ENCODE peak calls at places on chromosome 1, in seven cellular contexts. M is cardiac fibroblast; F is AG04450; I is DND-41; G is AG10803; W is CD8-positive, alpha-beta T cell; J is AG09309. U is an unnamed sample.

GRCh38 chr1:32876341-32877210 is 5.9 kb upstream of the FNDC5 start:
- DNase-seq in M (peak), F (no peak), I (peak), G (peak), W (no peak), J (no peak), U (peak)

GRCh38 chr1:92445865-92446264 is 40.9 kb downstream of the GFI1 start:
- DNase-seq in M (no peak), F (no peak), I (no peak), G (no peak), W (no peak), J (no peak), U (no peak)

GRCh38 chr1:76687324-76688018 is 179.8 kb upstream of the ST6GALNAC5 start:
- DNase-seq in M (no peak), F (no peak), I (no peak), G (no peak), W (no peak), J (no peak), U (no peak)

GRCh38 chr1:24386241-24386640 is 27.3 kb downstream of the STPG1 start:
- DNase-seq in M (no peak), F (no peak), I (no peak), G (peak), W (no peak), J (no peak), U (no peak)

GRCh38 chr1:17581389-17582123 is 42.1 kb downstream of the ARHGEF10L start:
- DNase-seq in M (no peak), F (no peak), I (peak), G (no peak), W (no peak), J (no peak), U (no peak)

GRCh38 chr1:94031154-94031553 is 89.8 kb downstream of the ABCA4 start:
- DNase-seq in M (no peak), F (no peak), I (no peak), G (no peak), W (no peak), J (no peak), U (no peak)

GRCh38 chr1:172143384-172144025 is 277.0 kb upstream of the C1orf105 start:
- DNase-seq in M (peak), F (no peak), I (no peak), G (peak), W (no peak), J (no peak), U (no peak)

GRCh38 chr1:1666526-1666925 is 7.7 kb upstream of the CDK11B start:
- DNase-seq in M (no peak), F (no peak), I (no peak), G (no peak), W (no peak), J (no peak), U (no peak)

GRCh38 chr1:197218857-197219256 is 49.2 kb upstream of the CRB1 start:
- DNase-seq in M (no peak), F (no peak), I (no peak), G (no peak), W (no peak), J (no peak), U (no peak)

GRCh38 chr1:96358057-96358456 is 363.5 kb upstream of the PTBP2 start:
- DNase-seq in M (no peak), F (no peak), I (no peak), G (no peak), W (no peak), J (no peak), U (no peak)

GRCh38 chr1:85330206-85330605 is 53.8 kb upstream of the BCL10 start:
- DNase-seq in M (peak), F (peak), I (no peak), G (peak), W (no peak), J (peak), U (no peak)

GRCh38 chr1:15559189-15559815 is 25.5 kb downstream of the AGMAT start:
- DNase-seq in M (no peak), F (no peak), I (no peak), G (no peak), W (no peak), J (no peak), U (no peak)

GRCh38 chr1:169363046-169363756 is 4.4 kb downstream of the NME7 start:
- DNase-seq in M (peak), F (peak), I (no peak), G (peak), W (no peak), J (peak), U (peak)

GRCh38 chr1:239998312-239998649 is 93.4 kb upstream of the FMN2 start:
- DNase-seq in M (no peak), F (no peak), I (no peak), G (no peak), W (no peak), J (no peak), U (no peak)

GRCh38 chr1:97174039-97174704 is 452.6 kb downstream of the PTBP2 start:
- DNase-seq in M (peak), F (no peak), I (no peak), G (no peak), W (no peak), J (no peak), U (no peak)

GRCh38 chr1:69913967-69914366 is 291.4 kb downstream of the LRRC40 start:
- DNase-seq in M (peak), F (peak), I (no peak), G (peak), W (no peak), J (peak), U (no peak)

GRCh38 chr1:8598060-8598724 is 219.2 kb downstream of the RERE start:
- DNase-seq in M (peak), F (no peak), I (no peak), G (peak), W (no peak), J (no peak), U (no peak)

GRCh38 chr1:237058470-237058869 is 16.5 kb downstream of the RYR2 start:
- DNase-seq in M (no peak), F (no peak), I (no peak), G (no peak), W (no peak), J (no peak), U (no peak)

GRCh38 chr1:59128784-59129227 is 168.1 kb upstream of the FGGY start:
- DNase-seq in M (peak), F (no peak), I (no peak), G (peak), W (no peak), J (peak), U (no peak)

GRCh38 chr1:2946291-2946690 is 75.0 kb upstream of the ACTRT2 start:
- DNase-seq in M (no peak), F (no peak), I (no peak), G (no peak), W (no peak), J (no peak), U (no peak)

GRCh38 chr1:12049625-12050024 is 13.5 kb upstream of the TNFRSF8 start:
- DNase-seq in M (no peak), F (no peak), I (no peak), G (no peak), W (no peak), J (no peak), U (no peak)

GRCh38 chr1:22745675-22746585 is 35.3 kb downstream of the EPHB2 start:
- DNase-seq in M (peak), F (no peak), I (no peak), G (peak), W (no peak), J (no peak), U (no peak)

GRCh38 chr1:22747735-22748073 is 37.1 kb downstream of the EPHB2 start:
- DNase-seq in M (no peak), F (no peak), I (no peak), G (no peak), W (no peak), J (no peak), U (no peak)

GRCh38 chr1:22749503-22749902 is 38.9 kb downstream of the EPHB2 start:
- DNase-seq in M (no peak), F (no peak), I (no peak), G (no peak), W (no peak), J (no peak), U (no peak)

GRCh38 chr1:22749919-22750670 is 39.5 kb downstream of the EPHB2 start:
- DNase-seq in M (peak), F (peak), I (no peak), G (peak), W (no peak), J (peak), U (no peak)

GRCh38 chr1:22747021-22747734 is 36.5 kb downstream of the EPHB2 start:
- DNase-seq in M (peak), F (peak), I (no peak), G (peak), W (no peak), J (no peak), U (no peak)
- TF ChIP-seq CTCF in M (no peak), F (no peak), I (no peak), G (no peak), W (no peak), J (no peak), U (no peak)

GRCh38 chr1:109531205-109531779 is 8.4 kb upstream of the GPR61 start:
- DNase-seq in M (no peak), F (no peak), I (no peak), G (no peak), W (no peak), J (no peak), U (no peak)

GRCh38 chr1:109529895-109530456 is 9.7 kb upstream of the GPR61 start:
- DNase-seq in M (no peak), F (no peak), I (no peak), G (no peak), W (no peak), J (no peak), U (no peak)

GRCh38 chr1:109530457-109531204 is 9.0 kb upstream of the GPR61 start:
- DNase-seq in M (no peak), F (no peak), I (no peak), G (no peak), W (no peak), J (no peak), U (no peak)

GRCh38 chr1:109532365-109533136 is 7.1 kb upstream of the GPR61 start:
- DNase-seq in M (peak), F (peak), I (peak), G (peak), W (peak), J (no peak), U (peak)

DNA sequence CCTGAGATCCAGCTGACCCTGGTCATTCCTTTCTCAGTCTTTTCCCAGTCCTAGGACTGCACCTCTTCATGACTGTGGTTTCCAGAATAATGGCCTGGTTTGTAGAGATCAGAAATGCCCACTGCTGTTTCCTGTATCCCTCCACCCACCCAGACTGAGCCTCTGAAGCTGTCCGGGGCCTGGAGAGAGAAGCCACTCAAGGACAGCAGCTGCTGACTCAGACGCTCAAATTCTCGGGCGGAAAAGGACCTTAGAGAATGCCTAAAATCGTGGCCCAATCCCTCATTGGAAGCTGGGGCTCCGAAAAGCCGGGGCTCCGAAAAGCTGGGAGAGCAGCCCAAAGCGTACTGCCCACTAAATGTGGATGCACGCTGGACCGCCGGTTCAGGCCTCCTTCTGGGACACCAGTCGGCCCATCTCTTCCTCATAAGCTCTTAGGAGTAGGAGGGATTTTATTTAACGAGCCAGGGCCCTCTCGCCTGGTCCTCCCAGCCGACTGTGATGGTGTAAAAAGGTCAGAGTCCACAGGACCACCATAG is 7.8 kb upstream of the GPR61 start:
- DNase-seq in M (no peak), F (no peak), I (no peak), G (no peak), W (no peak), J (no peak), U (no peak)
- H3K4me3 ChIP-seq in M (no peak), F (no peak), I (peak), G (no peak), W (no peak), J (no peak), U (no peak)

DNA sequence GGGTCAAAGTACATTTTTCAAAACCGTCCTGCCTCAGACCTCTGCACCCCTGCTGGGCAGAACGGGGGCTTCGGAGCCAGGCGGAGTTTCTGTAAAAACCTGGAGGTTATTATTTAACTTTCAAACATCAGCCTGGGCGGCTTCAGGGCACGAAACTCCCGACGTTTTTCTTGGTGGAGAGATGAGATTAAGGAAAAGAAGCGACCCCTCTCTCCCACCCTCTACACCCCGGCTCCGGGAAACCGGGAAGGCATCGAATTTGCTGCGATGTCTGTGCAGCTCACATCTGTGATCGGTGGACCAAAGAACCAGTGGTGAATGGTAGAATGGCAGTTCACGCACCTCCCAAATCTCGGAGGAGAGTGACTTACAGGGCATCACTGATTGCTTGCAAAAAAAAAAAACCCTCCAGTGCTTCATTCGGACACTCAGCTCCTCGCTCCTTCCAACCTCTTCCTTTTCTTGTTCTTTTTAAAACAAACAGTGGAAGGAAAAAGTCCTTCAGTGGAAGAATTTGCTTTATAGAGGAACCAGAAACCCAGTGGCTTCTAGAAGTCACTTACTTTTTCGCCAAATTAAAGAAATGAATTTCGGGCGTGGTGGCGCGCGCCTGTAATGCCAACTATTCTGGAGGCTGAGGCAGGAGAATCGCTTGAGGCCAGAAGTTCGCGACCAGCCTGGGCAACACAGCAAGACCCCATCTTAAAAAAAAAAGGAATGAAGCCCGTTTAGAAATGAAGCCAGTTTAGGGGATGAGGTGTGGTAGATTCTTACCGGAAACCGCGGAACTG is 875 bp downstream of the PHACTR4 start:
- DNase-seq in M (peak), F (no peak), I (peak), G (peak), W (peak), J (no peak), U (no peak)
- TF ChIP-seq CTCF in M (peak), F (peak), I (peak), G (no peak), W (peak), J (peak), U (peak)

GRCh38 chr1:201737350-201738060 is 91.5 kb upstream of the IPO9 start:
- DNase-seq in M (peak), F (no peak), I (no peak), G (peak), W (no peak), J (no peak), U (no peak)

GRCh38 chr1:201739054-201739453 is 89.9 kb upstream of the IPO9 start:
- DNase-seq in M (no peak), F (no peak), I (no peak), G (no peak), W (no peak), J (no peak), U (no peak)

GRCh38 chr1:201740086-201740541 is 88.8 kb upstream of the IPO9 start:
- DNase-seq in M (no peak), F (no peak), I (no peak), G (no peak), W (no peak), J (no peak), U (no peak)

GRCh38 chr1:201740609-201741231 is 88.2 kb upstream of the IPO9 start:
- DNase-seq in M (no peak), F (no peak), I (no peak), G (no peak), W (no peak), J (no peak), U (no peak)

GRCh38 chr1:201739492-201740085 is 89.4 kb upstream of the IPO9 start:
- DNase-seq in M (peak), F (no peak), I (no peak), G (peak), W (peak), J (no peak), U (no peak)
- H3K4me3 ChIP-seq in M (peak), F (peak), I (no peak), G (peak), W (peak), J (peak), U (peak)

GRCh38 chr1:160171352-160171751 is 19.0 kb upstream of the CASQ1 start:
- DNase-seq in M (no peak), F (no peak), I (no peak), G (peak), W (no peak), J (no peak), U (no peak)

GRCh38 chr1:160168609-160169369 is 17.4 kb downstream of the ATP1A4 start:
- DNase-seq in M (no peak), F (no peak), I (no peak), G (peak), W (no peak), J (no peak), U (peak)

GRCh38 chr1:160168016-160168415 is 16.6 kb downstream of the ATP1A4 start:
- DNase-seq in M (no peak), F (no peak), I (no peak), G (no peak), W (no peak), J (no peak), U (no peak)

GRCh38 chr1:160167580-160167979 is 16.2 kb downstream of the ATP1A4 start:
- DNase-seq in M (no peak), F (no peak), I (no peak), G (no peak), W (no peak), J (no peak), U (no peak)

GRCh38 chr1:160169553-160170399 is 18.4 kb downstream of the ATP1A4 start:
- DNase-seq in M (no peak), F (no peak), I (peak), G (no peak), W (no peak), J (no peak), U (peak)
- TF ChIP-seq CTCF in M (no peak), F (no peak), I (no peak), G (no peak), W (no peak), J (no peak), U (no peak)

GRCh38 chr1:235127774-235128452 is 724 bp downstream of the TOMM20 start:
- DNase-seq in M (no peak), F (no peak), I (peak), G (peak), W (no peak), J (no peak), U (peak)

GRCh38 chr1:235128453-235129328 is at the start of gene TOMM20:
- DNase-seq in M (peak), F (peak), I (peak), G (peak), W (peak), J (peak), U (peak)

GRCh38 chr1:235129774-235130570 is 1.3 kb upstream of the TOMM20 start:
- DNase-seq in M (no peak), F (no peak), I (no peak), G (no peak), W (no peak), J (no peak), U (no peak)

GRCh38 chr1:235124665-235125064 is 4.0 kb downstream of the TOMM20 start:
- DNase-seq in M (no peak), F (no peak), I (no peak), G (no peak), W (no peak), J (no peak), U (no peak)

DNA sequence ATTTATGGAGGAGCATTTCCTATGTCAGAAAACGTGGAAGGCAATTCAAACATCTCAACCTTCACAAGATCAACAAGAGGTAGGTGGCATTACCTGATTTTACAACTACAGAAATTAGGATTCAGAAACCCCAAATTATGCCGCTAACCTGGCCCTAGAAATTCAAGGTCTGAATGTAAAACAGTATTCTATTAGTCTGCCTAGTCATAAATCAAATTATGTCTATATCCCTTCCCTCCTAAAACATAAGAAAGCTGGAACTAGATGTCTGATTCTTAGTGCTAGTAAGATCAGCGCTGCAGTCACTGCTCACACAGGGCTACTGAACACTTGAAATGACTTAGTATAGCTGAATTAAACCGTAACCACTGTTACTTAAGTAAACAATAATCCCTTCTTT is 1.4 kb downstream of the TOMM20 start:
- DNase-seq in M (no peak), F (no peak), I (no peak), G (peak), W (no peak), J (no peak), U (no peak)
- H3K4me3 ChIP-seq in M (peak), F (peak), I (peak), G (peak), W (peak), J (peak), U (peak)

GRCh38 chr1:38860464-38860816 is 868 bp upstream of the RRAGC start:
- DNase-seq in M (peak), F (no peak), I (no peak), G (no peak), W (no peak), J (no peak), U (no peak)

GRCh38 chr1:38859561-38860463 is at the start of gene RRAGC:
- DNase-seq in M (peak), F (peak), I (peak), G (peak), W (peak), J (peak), U (peak)

GRCh38 chr1:38867208-38867607 is 5.9 kb downstream of the MYCBP start:
- DNase-seq in M (no peak), F (no peak), I (no peak), G (no peak), W (no peak), J (no peak), U (no peak)

GRCh38 chr1:38870996-38871395 is 2.2 kb downstream of the MYCBP start:
- DNase-seq in M (no peak), F (no peak), I (no peak), G (no peak), W (no peak), J (no peak), U (no peak)

GRCh38 chr1:38865112-38865715 is 5.6 kb upstream of the RRAGC start:
- DNase-seq in M (no peak), F (no peak), I (no peak), G (no peak), W (no peak), J (no peak), U (no peak)
- TF ChIP-seq CTCF in M (no peak), F (no peak), I (no peak), G (no peak), W (no peak), J (no peak), U (no peak)

GRCh38 chr1:199489594-199489993 is 537.9 kb upstream of the NR5A2 start:
- DNase-seq in M (no peak), F (no peak), I (no peak), G (no peak), W (no peak), J (no peak), U (no peak)
- H3K4me3 ChIP-seq in M (no peak), F (no peak), I (no peak), G (no peak), W (no peak), J (no peak), U (no peak)